ENCODE peak calls at places on chromosome 6, in five cellular contexts. K is naive B cell; R is stimulated activated CD4-positive, alpha-beta T cell treated with anti-CD3 and anti-CD28 coated beads, Interleukin-2, amount 100 ng/mL, for 48 hours; F is GM20000; X is uterus. I is an unnamed sample.

GRCh38 chr6:27149140-27149539 is 98.4 kb upstream of the PRSS16 start:
- DNase-seq in K (no peak), R (no peak), F (no peak), X (no peak), I (no peak)

GRCh38 chr6:109370336-109370735 is 11.9 kb downstream of the CD164 start:
- DNase-seq in K (no peak), R (no peak), F (no peak), X (no peak), I (no peak)

GRCh38 chr6:53524455-53524815 is 20.5 kb downstream of the GCLC start:
- DNase-seq in K (no peak), R (no peak), F (no peak), X (no peak), I (no peak)

GRCh38 chr6:31877651-31878161 is 1.1 kb downstream of the SLC44A4 start:
- DNase-seq in K (no peak), R (no peak), F (no peak), X (no peak), I (no peak)

GRCh38 chr6:170295519-170296422 is 4.9 kb upstream of the DLL1 start:
- DNase-seq in K (peak; percentile 78), R (no peak), F (peak; percentile 81), X (no peak), I (peak; percentile 64)

GRCh38 chr6:95574811-95575210 is 2.5 kb upstream of the MANEA start:
- DNase-seq in K (no peak), R (no peak), F (no peak), X (no peak), I (no peak)

GRCh38 chr6:98054453-98054852 is 771.4 kb upstream of the MMS22L start:
- DNase-seq in K (no peak), R (no peak), F (no peak), X (no peak), I (no peak)

GRCh38 chr6:41757268-41757667 is 10.1 kb upstream of the PGC start:
- DNase-seq in K (no peak), R (no peak), F (no peak), X (no peak), I (no peak)

GRCh38 chr6:24950210-24950941 is 14.6 kb upstream of the RIPOR2 start:
- DNase-seq in K (no peak), R (no peak), F (no peak), X (no peak), I (no peak)

GRCh38 chr6:100881707-100882040 is 545 bp upstream of the ASCC3 start:
- DNase-seq in K (no peak), R (no peak), F (peak; percentile 14), X (no peak), I (no peak)

GRCh38 chr6:56642366-56643261 is at the start of gene DST:
- DNase-seq in K (no peak), R (no peak), F (no peak), X (peak; percentile 32), I (no peak)

GRCh38 chr6:16969699-16970695 is 131.9 kb upstream of the STMND1 start:
- DNase-seq in K (no peak), R (no peak), F (no peak), X (no peak), I (no peak)

GRCh38 chr6:75643173-75643572 is 41.5 kb downstream of the SENP6 start:
- DNase-seq in K (no peak), R (no peak), F (no peak), X (no peak), I (no peak)

GRCh38 chr6:11434565-11435326 is 102.8 kb upstream of the TMEM170B start:
- DNase-seq in K (no peak), R (no peak), F (no peak), X (peak; percentile 60), I (no peak)

GRCh38 chr6:16311763-16312162 is 73.4 kb downstream of the GMPR start:
- DNase-seq in K (no peak), R (no peak), F (no peak), X (no peak), I (no peak)

GRCh38 chr6:119182875-119183274 is 104.4 kb upstream of the FAM184A start:
- DNase-seq in K (no peak), R (no peak), F (no peak), X (no peak), I (no peak)